ENCODE peak calls at places on chromosomes 13 and 19, in eight cellular contexts. One of them, this sample, is unnamed.

GRCh38 chr19:5200844-5201243 is 139.8 kb downstream of the PTPRS start:
- DNase-seq in glutamatergic neuron: no peak
- DNase-seq in CD8-positive, alpha-beta T cell: no peak
- DNase-seq in tibial artery: no peak
- DNase-seq in esophagus squamous epithelium: no peak
- DNase-seq in AG10803: peak
- DNase-seq in OCI-LY7: no peak
- DNase-seq in cardiac fibroblast: peak
- DNase-seq in this sample: no peak

GRCh38 chr19:11453468-11454341 is 18.3 kb downstream of the PRKCSH start:
- DNase-seq in glutamatergic neuron: peak
- DNase-seq in CD8-positive, alpha-beta T cell: no peak
- DNase-seq in tibial artery: no peak
- DNase-seq in esophagus squamous epithelium: no peak
- DNase-seq in AG10803: no peak
- DNase-seq in OCI-LY7: peak
- DNase-seq in cardiac fibroblast: no peak
- DNase-seq in this sample: no peak

GRCh38 chr19:49857834-49858590 is 7.1 kb downstream of the PTOV1 start:
- DNase-seq in glutamatergic neuron: no peak
- DNase-seq in CD8-positive, alpha-beta T cell: no peak
- DNase-seq in tibial artery: no peak
- DNase-seq in esophagus squamous epithelium: no peak
- DNase-seq in AG10803: no peak
- DNase-seq in OCI-LY7: peak
- DNase-seq in cardiac fibroblast: no peak
- DNase-seq in this sample: no peak

GRCh38 chr13:99982741-99983400 is 1.3 kb downstream of the ZIC2 start:
- DNase-seq in glutamatergic neuron: peak
- DNase-seq in CD8-positive, alpha-beta T cell: no peak
- DNase-seq in tibial artery: no peak
- DNase-seq in esophagus squamous epithelium: no peak
- DNase-seq in AG10803: no peak
- DNase-seq in OCI-LY7: no peak
- DNase-seq in cardiac fibroblast: no peak
- DNase-seq in this sample: no peak

GRCh38 chr13:45826741-45827140 is 24.8 kb downstream of the SIAH3 start:
- DNase-seq in glutamatergic neuron: no peak
- DNase-seq in CD8-positive, alpha-beta T cell: no peak
- DNase-seq in tibial artery: no peak
- DNase-seq in esophagus squamous epithelium: no peak
- DNase-seq in AG10803: no peak
- DNase-seq in OCI-LY7: no peak
- DNase-seq in cardiac fibroblast: no peak
- DNase-seq in this sample: no peak

GRCh38 chr19:11457115-11457514 is 21.7 kb downstream of the PRKCSH start:
- DNase-seq in glutamatergic neuron: no peak
- DNase-seq in CD8-positive, alpha-beta T cell: no peak
- DNase-seq in tibial artery: no peak
- DNase-seq in esophagus squamous epithelium: no peak
- DNase-seq in AG10803: no peak
- DNase-seq in OCI-LY7: no peak
- DNase-seq in cardiac fibroblast: no peak
- DNase-seq in this sample: no peak

GRCh38 chr13:21897140-21897539 is 226.3 kb downstream of the FGF9 start:
- DNase-seq in glutamatergic neuron: no peak
- DNase-seq in CD8-positive, alpha-beta T cell: no peak
- DNase-seq in tibial artery: no peak
- DNase-seq in esophagus squamous epithelium: no peak
- DNase-seq in AG10803: no peak
- DNase-seq in OCI-LY7: no peak
- DNase-seq in cardiac fibroblast: no peak
- DNase-seq in this sample: no peak

GRCh38 chr19:11375143-11375948 is 880 bp downstream of the SWSAP1 start:
- DNase-seq in glutamatergic neuron: no peak
- DNase-seq in CD8-positive, alpha-beta T cell: peak
- DNase-seq in tibial artery: peak
- DNase-seq in esophagus squamous epithelium: no peak
- DNase-seq in AG10803: no peak
- DNase-seq in OCI-LY7: peak
- DNase-seq in cardiac fibroblast: no peak
- DNase-seq in this sample: peak

GRCh38 chr13:38872693-38873092 is 117.9 kb downstream of the STOML3 start:
- DNase-seq in glutamatergic neuron: peak
- DNase-seq in CD8-positive, alpha-beta T cell: no peak
- DNase-seq in tibial artery: no peak
- DNase-seq in esophagus squamous epithelium: no peak
- DNase-seq in AG10803: peak
- DNase-seq in OCI-LY7: peak
- DNase-seq in cardiac fibroblast: peak
- DNase-seq in this sample: no peak

GRCh38 chr13:29569253-29570057 is 26.0 kb downstream of the SLC7A1 start:
- DNase-seq in glutamatergic neuron: no peak
- DNase-seq in CD8-positive, alpha-beta T cell: no peak
- DNase-seq in tibial artery: no peak
- DNase-seq in esophagus squamous epithelium: no peak
- DNase-seq in AG10803: no peak
- DNase-seq in OCI-LY7: no peak
- DNase-seq in cardiac fibroblast: no peak
- DNase-seq in this sample: no peak

GRCh38 chr13:113785051-113786010 is 26.3 kb downstream of the TMEM255B start:
- DNase-seq in glutamatergic neuron: no peak
- DNase-seq in CD8-positive, alpha-beta T cell: no peak
- DNase-seq in tibial artery: no peak
- DNase-seq in esophagus squamous epithelium: no peak
- DNase-seq in AG10803: peak
- DNase-seq in OCI-LY7: no peak
- DNase-seq in cardiac fibroblast: peak
- DNase-seq in this sample: no peak

GRCh38 chr19:1290699-1291651 is 5.3 kb downstream of the EFNA2 start:
- DNase-seq in glutamatergic neuron: no peak
- DNase-seq in CD8-positive, alpha-beta T cell: no peak
- DNase-seq in tibial artery: no peak
- DNase-seq in esophagus squamous epithelium: no peak
- DNase-seq in AG10803: no peak
- DNase-seq in OCI-LY7: no peak
- DNase-seq in cardiac fibroblast: no peak
- DNase-seq in this sample: no peak

GRCh38 chr13:113770441-113770840 is 11.4 kb downstream of the TMEM255B start:
- DNase-seq in glutamatergic neuron: no peak
- DNase-seq in CD8-positive, alpha-beta T cell: no peak
- DNase-seq in tibial artery: no peak
- DNase-seq in esophagus squamous epithelium: no peak
- DNase-seq in AG10803: no peak
- DNase-seq in OCI-LY7: no peak
- DNase-seq in cardiac fibroblast: no peak
- DNase-seq in this sample: no peak

GRCh38 chr19:53600217-53600616 is 31.6 kb upstream of the DPRX start:
- DNase-seq in glutamatergic neuron: no peak
- DNase-seq in CD8-positive, alpha-beta T cell: no peak
- DNase-seq in tibial artery: no peak
- DNase-seq in esophagus squamous epithelium: no peak
- DNase-seq in AG10803: no peak
- DNase-seq in OCI-LY7: no peak
- DNase-seq in cardiac fibroblast: no peak
- DNase-seq in this sample: no peak

GRCh38 chr13:99819962-99820361 is 151.6 kb downstream of the ZIC5 start:
- DNase-seq in glutamatergic neuron: no peak
- DNase-seq in CD8-positive, alpha-beta T cell: no peak
- DNase-seq in tibial artery: no peak
- DNase-seq in esophagus squamous epithelium: no peak
- DNase-seq in AG10803: no peak
- DNase-seq in OCI-LY7: no peak
- DNase-seq in cardiac fibroblast: no peak
- DNase-seq in this sample: no peak

GRCh38 chr13:114124921-114125320 is 7.5 kb downstream of the RASA3 start:
- DNase-seq in glutamatergic neuron: no peak
- DNase-seq in CD8-positive, alpha-beta T cell: no peak
- DNase-seq in tibial artery: no peak
- DNase-seq in esophagus squamous epithelium: no peak
- DNase-seq in AG10803: peak
- DNase-seq in OCI-LY7: no peak
- DNase-seq in cardiac fibroblast: peak
- DNase-seq in this sample: no peak

GRCh38 chr19:48881741-48882657 is 9.8 kb downstream of the PPP1R15A start:
- DNase-seq in glutamatergic neuron: no peak
- DNase-seq in CD8-positive, alpha-beta T cell: no peak
- DNase-seq in tibial artery: no peak
- DNase-seq in esophagus squamous epithelium: no peak
- DNase-seq in AG10803: no peak
- DNase-seq in OCI-LY7: peak
- DNase-seq in cardiac fibroblast: no peak
- DNase-seq in this sample: no peak

GRCh38 chr19:7869910-7870511 is 4.2 kb downstream of the PRR36 start:
- DNase-seq in glutamatergic neuron: peak
- DNase-seq in CD8-positive, alpha-beta T cell: no peak
- DNase-seq in tibial artery: no peak
- DNase-seq in esophagus squamous epithelium: no peak
- DNase-seq in AG10803: no peak
- DNase-seq in OCI-LY7: peak
- DNase-seq in cardiac fibroblast: peak
- DNase-seq in this sample: no peak

GRCh38 chr13:47004022-47004421 is 107.2 kb upstream of the HTR2A start:
- DNase-seq in glutamatergic neuron: no peak
- DNase-seq in CD8-positive, alpha-beta T cell: no peak
- DNase-seq in tibial artery: no peak
- DNase-seq in esophagus squamous epithelium: no peak
- DNase-seq in AG10803: no peak
- DNase-seq in OCI-LY7: no peak
- DNase-seq in cardiac fibroblast: peak
- DNase-seq in this sample: no peak
- TF ChIP-seq CTCF in glutamatergic neuron: no peak
- TF ChIP-seq CTCF in CD8-positive, alpha-beta T cell: no peak
- TF ChIP-seq CTCF in tibial artery: no peak
- TF ChIP-seq CTCF in esophagus squamous epithelium: no peak
- TF ChIP-seq CTCF in AG10803: no peak
- TF ChIP-seq CTCF in OCI-LY7: no peak
- TF ChIP-seq CTCF in cardiac fibroblast: no peak
- TF ChIP-seq CTCF in this sample: no peak

GRCh38 chr13:111046590-111047141 is 68.4 kb upstream of the ARHGEF7 start:
- DNase-seq in glutamatergic neuron: no peak
- DNase-seq in CD8-positive, alpha-beta T cell: no peak
- DNase-seq in tibial artery: no peak
- DNase-seq in esophagus squamous epithelium: no peak
- DNase-seq in AG10803: peak
- DNase-seq in OCI-LY7: no peak
- DNase-seq in cardiac fibroblast: peak
- DNase-seq in this sample: no peak
- TF ChIP-seq CTCF in glutamatergic neuron: no peak
- TF ChIP-seq CTCF in CD8-positive, alpha-beta T cell: no peak
- TF ChIP-seq CTCF in tibial artery: peak
- TF ChIP-seq CTCF in esophagus squamous epithelium: no peak
- TF ChIP-seq CTCF in AG10803: peak
- TF ChIP-seq CTCF in OCI-LY7: peak
- TF ChIP-seq CTCF in cardiac fibroblast: peak
- TF ChIP-seq CTCF in this sample: no peak

DNA sequence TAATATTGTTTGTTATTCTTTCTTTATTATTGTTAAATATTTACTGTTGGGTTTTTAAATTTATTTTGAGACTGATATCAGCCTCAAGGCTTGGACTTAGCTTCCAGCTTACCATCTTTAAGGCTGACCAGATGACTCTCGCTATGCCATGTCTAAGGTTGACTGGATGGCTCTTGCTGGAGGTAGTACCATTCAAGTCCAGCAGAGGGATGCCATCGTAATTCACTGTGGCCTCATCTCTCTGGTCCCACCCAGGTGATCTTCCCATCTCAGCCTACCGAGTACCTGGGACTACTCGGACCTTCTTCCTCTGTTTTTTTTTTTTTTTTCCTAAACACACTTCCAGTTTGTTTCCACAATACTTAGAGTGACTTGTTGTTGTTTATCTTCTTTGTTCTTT is 41.7 kb upstream of the ZNF91 start:
- DNase-seq in glutamatergic neuron: no peak
- DNase-seq in CD8-positive, alpha-beta T cell: no peak
- DNase-seq in tibial artery: no peak
- DNase-seq in esophagus squamous epithelium: no peak
- DNase-seq in AG10803: no peak
- DNase-seq in OCI-LY7: peak
- DNase-seq in cardiac fibroblast: no peak
- DNase-seq in this sample: no peak
- TF ChIP-seq CTCF in glutamatergic neuron: no peak
- TF ChIP-seq CTCF in CD8-positive, alpha-beta T cell: no peak
- TF ChIP-seq CTCF in tibial artery: no peak
- TF ChIP-seq CTCF in esophagus squamous epithelium: no peak
- TF ChIP-seq CTCF in AG10803: peak
- TF ChIP-seq CTCF in OCI-LY7: peak
- TF ChIP-seq CTCF in cardiac fibroblast: peak
- TF ChIP-seq CTCF in this sample: no peak

GRCh38 chr13:20191311-20191901 is 1.3 kb downstream of the GJB2 start:
- DNase-seq in glutamatergic neuron: no peak
- DNase-seq in CD8-positive, alpha-beta T cell: no peak
- DNase-seq in tibial artery: no peak
- DNase-seq in esophagus squamous epithelium: no peak
- DNase-seq in AG10803: no peak
- DNase-seq in OCI-LY7: no peak
- DNase-seq in cardiac fibroblast: no peak
- DNase-seq in this sample: no peak

GRCh38 chr13:20192470-20193141 is at the start of gene GJB2:
- DNase-seq in glutamatergic neuron: no peak
- DNase-seq in CD8-positive, alpha-beta T cell: no peak
- DNase-seq in tibial artery: no peak
- DNase-seq in esophagus squamous epithelium: no peak
- DNase-seq in AG10803: no peak
- DNase-seq in OCI-LY7: no peak
- DNase-seq in cardiac fibroblast: no peak
- DNase-seq in this sample: no peak

GRCh38 chr13:20191902-20192469 is 752 bp downstream of the GJB2 start:
- DNase-seq in glutamatergic neuron: no peak
- DNase-seq in CD8-positive, alpha-beta T cell: no peak
- DNase-seq in tibial artery: no peak
- DNase-seq in esophagus squamous epithelium: no peak
- DNase-seq in AG10803: no peak
- DNase-seq in OCI-LY7: no peak
- DNase-seq in cardiac fibroblast: no peak
- DNase-seq in this sample: no peak

GRCh38 chr13:20193924-20194631 is 1.3 kb upstream of the GJB2 start:
- DNase-seq in glutamatergic neuron: no peak
- DNase-seq in CD8-positive, alpha-beta T cell: no peak
- DNase-seq in tibial artery: no peak
- DNase-seq in esophagus squamous epithelium: no peak
- DNase-seq in AG10803: no peak
- DNase-seq in OCI-LY7: no peak
- DNase-seq in cardiac fibroblast: no peak
- DNase-seq in this sample: no peak

GRCh38 chr13:20193142-20193923 is 595 bp upstream of the GJB2 start:
- DNase-seq in glutamatergic neuron: no peak
- DNase-seq in CD8-positive, alpha-beta T cell: no peak
- DNase-seq in tibial artery: no peak
- DNase-seq in esophagus squamous epithelium: no peak
- DNase-seq in AG10803: no peak
- DNase-seq in OCI-LY7: no peak
- DNase-seq in cardiac fibroblast: no peak
- DNase-seq in this sample: no peak
- TF ChIP-seq CTCF in glutamatergic neuron: no peak
- TF ChIP-seq CTCF in CD8-positive, alpha-beta T cell: no peak
- TF ChIP-seq CTCF in tibial artery: no peak
- TF ChIP-seq CTCF in esophagus squamous epithelium: no peak
- TF ChIP-seq CTCF in AG10803: no peak
- TF ChIP-seq CTCF in OCI-LY7: no peak
- TF ChIP-seq CTCF in cardiac fibroblast: no peak
- TF ChIP-seq CTCF in this sample: no peak